ENCODE peak calls at places on chromosome 18, in four cellular contexts. V is SK-N-SH, B is A549, T is ovary. A is an unnamed sample.
A peak's percentile ranks its signal among the peaks of the same experiment; 100 is the strongest.

GRCh38 chr18:54416459-54416858 is 58.8 kb downstream of the C18orf54 start:
- DNase-seq in T (no peak), V (no peak), B (no peak), A (no peak)

GRCh38 chr18:5106730-5107129 is 90.3 kb downstream of the AKAIN1 start:
- DNase-seq in B (no peak), V (no peak), T (no peak), A (no peak)

GRCh38 chr18:29383311-29384273 is 1206.7 kb upstream of the CDH2 start:
- DNase-seq in T (no peak), V (no peak), B (no peak), A (no peak)

GRCh38 chr18:59874166-59874565 is 25.6 kb upstream of the PMAIP1 start:
- DNase-seq in V (no peak), B (peak; percentile 40), T (no peak), A (no peak)

GRCh38 chr18:50079571-50080295 is 115.2 kb downstream of the MYO5B start:
- DNase-seq in B (no peak), T (peak; percentile 32), V (no peak), A (peak; percentile 28)

GRCh38 chr18:48800479-48800876 is 150.3 kb downstream of the SMAD7 start:
- DNase-seq in V (no peak), T (peak; percentile 11), B (no peak), A (no peak)

GRCh38 chr18:21309248-21309647 is 67.2 kb downstream of the GREB1L start:
- DNase-seq in B (no peak), T (no peak), V (no peak), A (no peak)

GRCh38 chr18:28407681-28408080 is 230.8 kb upstream of the CDH2 start:
- DNase-seq in V (no peak), T (no peak), B (no peak), A (no peak)

GRCh38 chr18:76886112-76886511 is 63.8 kb downstream of the ZNF236 start:
- DNase-seq in T (no peak), B (no peak), V (no peak), A (no peak)

GRCh38 chr18:75041586-75041985 is 167.4 kb downstream of the PTGR3 start:
- DNase-seq in V (no peak), T (no peak), B (peak; percentile 15), A (no peak)

GRCh38 chr18:76691800-76692199 is 130.6 kb upstream of the ZNF236 start:
- DNase-seq in T (no peak), B (no peak), V (no peak), A (no peak)

GRCh38 chr18:29250843-29251242 is 1073.9 kb upstream of the CDH2 start:
- DNase-seq in T (no peak), V (no peak), B (no peak), A (no peak)

GRCh38 chr18:63823516-63824219 is 48.5 kb downstream of the SERPINB7 start:
- DNase-seq in V (peak; percentile 14), B (no peak), T (no peak), A (no peak)

GRCh38 chr18:25941556-25941955 is 148.9 kb downstream of the SS18 start:
- DNase-seq in B (no peak), T (no peak), V (no peak), A (no peak)

GRCh38 chr18:76564117-76564516 is 69.1 kb upstream of the ZNF516 start:
- DNase-seq in B (no peak), V (no peak), T (no peak), A (no peak)

GRCh38 chr18:13558132-13558531 is 168.2 kb downstream of the FAM210A start:
- DNase-seq in T (no peak), B (peak; percentile 32), V (peak; percentile 83), A (peak; percentile 43)

DNA sequence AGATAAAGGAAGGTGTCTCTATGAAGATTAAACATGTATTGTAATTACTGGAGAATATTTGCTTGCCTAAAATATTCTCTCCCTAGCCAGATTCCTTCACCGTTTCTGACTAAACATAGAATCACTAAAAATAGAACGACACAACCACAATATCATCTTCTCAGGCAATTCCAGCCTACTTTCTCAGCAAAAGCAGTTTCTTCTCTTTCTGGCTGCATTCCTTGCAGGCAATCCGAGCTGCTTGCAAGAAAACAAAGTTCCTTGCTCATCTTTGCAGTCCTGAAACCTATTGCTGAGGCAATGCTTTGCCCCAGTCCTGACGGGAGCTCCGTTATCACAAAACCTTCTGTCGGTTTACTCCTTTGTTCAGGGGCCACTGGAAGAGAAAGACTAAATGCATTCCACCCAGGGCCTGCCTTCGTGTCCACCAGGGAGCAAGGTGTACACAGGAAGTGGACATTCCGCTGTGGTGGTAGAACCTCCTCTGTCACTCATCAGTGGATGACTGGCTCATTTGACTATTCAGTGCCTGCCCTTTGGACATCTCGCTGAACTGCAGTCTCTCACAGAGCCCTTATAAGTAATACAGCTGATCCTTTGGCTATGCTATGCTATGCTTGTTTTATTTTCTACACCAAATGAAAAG is 239.2 kb upstream of the DOK6 start:
- DNase-seq in B (no peak), V (no peak), T (no peak), A (no peak)
- H3K4me3 ChIP-seq in B (no peak overlapping the region), V (no peak overlapping the region), T (no peak overlapping the region), A (no peak overlapping the region)

GRCh38 chr18:56468379-56468778 is 170.0 kb downstream of the TXNL1 start:
- DNase-seq in B (no peak), V (no peak), T (no peak), A (no peak)
- TF ChIP-seq EP300 in B (no peak), V (no peak), T (no peak), A (no peak)

DNA sequence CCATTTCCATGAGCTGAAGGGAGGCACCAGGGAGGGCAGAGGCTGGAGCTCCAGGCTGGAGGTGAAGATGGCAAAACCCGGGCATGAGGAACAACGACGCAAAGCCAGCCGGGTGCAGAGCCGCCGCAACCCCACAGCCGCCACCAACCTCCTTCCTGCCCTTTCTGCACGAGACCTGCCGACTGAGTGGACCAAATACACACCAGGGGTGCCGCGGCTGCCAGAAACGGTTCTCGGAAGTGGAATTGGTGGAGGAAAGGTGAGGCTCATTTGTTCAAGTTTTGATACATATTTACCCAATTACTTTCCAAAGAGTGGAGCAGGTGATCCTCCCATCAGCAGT is 8.4 kb upstream of the CIDEA start:
- DNase-seq in B (no peak), V (no peak), T (no peak), A (no peak)
- H3K4me3 ChIP-seq in B (no peak overlapping the region), V (no peak overlapping the region), T (no peak overlapping the region), A (no peak overlapping the region)

DNA sequence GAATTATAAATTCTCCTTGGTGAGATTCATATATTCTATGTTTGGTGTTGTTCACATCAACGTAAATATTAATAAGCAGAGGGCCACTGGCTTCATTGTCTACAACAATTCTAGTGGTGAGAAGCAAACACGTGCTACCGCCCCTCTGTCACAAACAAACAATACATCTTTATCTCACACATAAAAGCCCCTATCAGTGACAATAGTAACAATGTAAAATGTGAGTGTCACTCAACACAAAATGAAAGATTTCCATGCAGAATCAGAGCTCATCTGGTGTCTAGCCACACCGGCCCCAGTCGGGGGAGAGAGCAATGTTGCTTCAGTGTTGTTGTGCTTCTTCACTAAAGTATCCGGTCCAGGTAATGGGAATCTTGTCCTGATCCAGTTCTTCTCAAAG is 932.6 kb downstream of the SOCS6 start:
- DNase-seq in V (no peak), B (no peak), T (no peak), A (no peak)
- TF ChIP-seq EP300 in V (no peak), B (no peak), T (no peak), A (no peak)

DNA sequence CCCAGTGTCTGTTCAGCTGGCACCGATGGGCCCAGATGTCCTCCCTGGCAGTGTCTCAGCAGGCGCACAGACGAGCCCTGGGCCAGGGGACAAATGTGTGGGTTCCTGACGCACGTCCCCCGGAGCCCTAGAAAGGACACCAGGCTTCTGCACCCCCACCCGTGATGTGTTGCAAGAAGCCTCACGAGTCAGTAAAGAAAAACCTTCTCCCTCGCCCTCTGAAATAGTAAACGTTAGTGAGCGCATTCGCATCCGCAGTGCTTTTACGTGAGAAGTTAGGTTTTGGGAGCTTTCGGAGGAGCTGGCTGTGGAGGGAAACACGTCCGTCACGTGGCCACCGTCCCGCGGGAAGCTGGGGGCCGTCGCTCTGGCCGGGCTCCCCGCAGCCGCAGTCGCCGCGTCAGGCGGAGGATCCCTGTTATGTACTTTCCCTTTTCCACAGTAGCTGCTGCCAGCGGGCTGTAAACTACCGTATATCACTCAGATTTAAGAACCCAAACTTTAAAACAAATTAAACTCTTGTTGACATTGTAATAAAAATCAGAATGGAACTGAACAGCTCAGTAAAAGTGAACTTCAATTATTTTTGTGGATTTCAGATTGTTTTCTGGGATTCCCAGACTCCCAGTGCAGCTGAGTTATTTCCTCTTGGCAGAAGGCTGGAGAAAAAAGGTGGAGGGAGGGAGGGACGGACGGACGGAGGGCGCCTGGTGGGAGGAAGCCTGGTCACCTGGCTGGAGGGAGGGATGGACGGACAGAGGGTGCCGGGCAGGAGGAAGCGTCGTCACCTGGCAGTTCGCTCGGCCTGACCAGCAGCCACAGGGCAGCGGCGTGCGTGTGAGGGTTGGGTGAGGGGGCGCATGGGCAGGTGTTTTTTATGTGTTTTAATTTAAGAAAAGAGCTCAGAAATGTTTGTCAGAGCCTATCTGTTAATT is 112.1 kb downstream of the NFATC1 start:
- DNase-seq in V (no peak), B (no peak), T (peak; percentile 87), A (peak; percentile 71)
- H3K4me3 ChIP-seq in V (no peak overlapping the region), B (no peak overlapping the region), T (peak overlapping the region; percentile 40), A (peak overlapping the region; percentile 43)

GRCh38 chr18:45290364-45290763 is 324.9 kb upstream of the SLC14A2 start:
- DNase-seq in B (no peak), T (no peak), V (no peak), A (no peak)

GRCh38 chr18:45287531-45287930 is 327.7 kb upstream of the SLC14A2 start:
- DNase-seq in T (no peak), B (no peak), V (no peak), A (no peak)

GRCh38 chr18:45295388-45295787 is 319.9 kb upstream of the SLC14A2 start:
- DNase-seq in T (no peak), V (no peak), B (no peak), A (no peak)

GRCh38 chr18:45291616-45292612 is 323.4 kb upstream of the SLC14A2 start:
- DNase-seq in B (no peak), T (no peak), V (peak; percentile 22), A (no peak)
- TF ChIP-seq EP300 in B (no peak), T (no peak), V (peak; percentile 27), A (no peak)

DNA sequence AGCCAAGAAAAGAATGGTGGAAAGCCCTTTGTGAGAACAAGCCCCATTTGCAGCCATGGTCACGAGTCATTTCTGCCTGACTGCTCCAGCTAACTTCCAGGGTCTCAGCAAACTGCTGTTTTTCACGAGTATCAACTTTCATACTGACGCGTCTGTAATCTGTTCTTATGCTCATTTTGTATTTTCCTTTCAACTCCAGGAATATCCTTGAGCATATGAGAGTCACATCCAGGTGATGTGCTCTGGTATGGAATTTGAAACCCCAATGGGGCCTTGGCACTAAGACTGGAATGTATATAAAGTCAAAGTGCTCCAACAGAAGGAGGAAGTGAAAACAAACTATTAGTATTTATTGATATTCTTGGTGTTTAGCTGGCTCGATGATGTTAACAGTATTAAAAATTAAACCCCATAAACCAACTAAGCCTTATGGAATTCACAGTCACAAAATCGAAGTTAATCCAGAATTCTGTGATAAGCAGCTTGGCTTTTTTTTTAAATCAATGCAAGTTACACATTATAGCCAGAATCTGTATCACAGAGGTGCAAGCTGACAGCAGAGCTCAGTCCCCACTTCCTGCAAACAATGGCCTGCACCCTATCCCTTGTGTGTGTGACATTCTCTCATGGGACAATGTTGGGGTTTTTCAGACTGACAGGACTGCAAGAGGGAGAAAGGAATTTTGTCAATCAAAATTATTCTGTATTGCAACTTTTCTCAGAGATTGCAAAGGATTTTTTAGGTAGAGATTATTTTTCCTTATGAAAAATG is 26.1 kb downstream of the SLC14A1 start:
- DNase-seq in T (no peak), V (no peak), B (no peak), A (no peak)
- H3K4me3 ChIP-seq in T (no peak overlapping the region), V (no peak overlapping the region), B (no peak overlapping the region), A (no peak overlapping the region)

A was measured in upper lobe of left lung.